ENCODE peak calls at places on chromosomes 16 and 17, in seven cellular contexts. M is stimulated activated CD8-positive, alpha-beta memory T cell treated with anti-CD3 and anti-CD28 coated beads, Interleukin-15, amount 100 ng/mL, for 24 hours; L is mucosa of gallbladder; U is aorta; N is mesothelial cell of epicardium; G is T follicular helper cell; Z is T-helper 2 cell. K is an unnamed sample.

GRCh38 chr16:67207857-67208524 is 9.1 kb downstream of the ELMO3 start:
- DNase-seq in M (no peak), L (no peak), U (no peak), N (no peak), G (no peak), Z (no peak), K (no peak)

GRCh38 chr16:84143784-84144199 is 1.2 kb downstream of the HSDL1 start:
- DNase-seq in M (no peak), L (no peak), U (no peak), N (no peak), G (no peak), Z (no peak), K (no peak)

GRCh38 chr17:40936437-40936971 is 942 bp downstream of the KRT23 start:
- DNase-seq in M (no peak), L (peak; percentile 33), U (no peak), N (no peak), G (no peak), Z (no peak), K (no peak)

GRCh38 chr17:49028271-49028670 is 31.1 kb downstream of the IGF2BP1 start:
- DNase-seq in M (no peak), L (no peak), U (no peak), N (no peak), G (no peak), Z (no peak), K (no peak)

GRCh38 chr16:53611151-53611802 is 92.4 kb downstream of the RPGRIP1L start:
- DNase-seq in M (no peak), L (no peak), U (no peak), N (no peak), G (no peak), Z (no peak), K (no peak)

GRCh38 chr17:82880620-82881019 is 40.8 kb upstream of the ZNF750 start:
- DNase-seq in M (no peak), L (no peak), U (peak; percentile 74), N (no peak), G (no peak), Z (no peak), K (no peak)

GRCh38 chr17:40530988-40531971 is 29.9 kb upstream of the TNS4 start:
- DNase-seq in M (peak; percentile 53), L (no peak), U (peak; percentile 54), N (no peak), G (peak; percentile 65), Z (peak; percentile 39), K (peak; percentile 78)

GRCh38 chr17:35778641-35779196 is 16.7 kb downstream of the MMP28 start:
- DNase-seq in M (no peak), L (no peak), U (no peak), N (no peak), G (no peak), Z (no peak), K (no peak)

GRCh38 chr17:82050761-82051641 is 610 bp downstream of the RFNG start:
- DNase-seq in M (no peak), L (no peak), U (no peak), N (no peak), G (no peak), Z (no peak), K (no peak)

GRCh38 chr17:57211543-57211942 is 44.8 kb upstream of the MSI2 start:
- DNase-seq in M (no peak), L (no peak), U (no peak), N (no peak), G (no peak), Z (no peak), K (no peak)

GRCh38 chr16:29315916-29316517 is 90.5 kb downstream of the NPIPB11 start:
- DNase-seq in M (no peak), L (no peak), U (peak; percentile 30), N (no peak), G (no peak), Z (no peak), K (no peak)

GRCh38 chr17:83036666-83037065 is 42.7 kb upstream of the METRNL start:
- DNase-seq in M (no peak), L (no peak), U (no peak), N (no peak), G (no peak), Z (no peak), K (no peak)

GRCh38 chr17:2814499-2815341 is 18.5 kb downstream of the RAP1GAP2 start:
- DNase-seq in M (peak; percentile 58), L (peak; percentile 35), U (no peak), N (no peak), G (peak; percentile 91), Z (peak; percentile 92), K (peak; percentile 90)

GRCh38 chr16:68003031-68003430 is 3.7 kb upstream of the DPEP2 start:
- DNase-seq in M (no peak), L (no peak), U (no peak), N (no peak), G (no peak), Z (no peak), K (no peak)

GRCh38 chr16:11250091-11250785 is 5.8 kb downstream of the SOCS1 start:
- DNase-seq in M (no peak), L (no peak), U (no peak), N (no peak), G (no peak), Z (no peak), K (no peak)

GRCh38 chr16:23500866-23501234 is 9.4 kb downstream of the GGA2 start:
- DNase-seq in M (no peak), L (no peak), U (no peak), N (no peak), G (no peak), Z (no peak), K (no peak)

GRCh38 chr17:41618341-41619161 is 5.8 kb downstream of the KRT17 start:
- DNase-seq in M (no peak), L (no peak), U (peak; percentile 66), N (no peak), G (no peak), Z (no peak), K (no peak)

GRCh38 chr17:80568246-80568645 is 23.6 kb downstream of the RPTOR start:
- DNase-seq in M (no peak), L (no peak), U (no peak), N (no peak), G (no peak), Z (no peak), K (no peak)